ENCODE peak calls at places on chromosomes 12 and 14, in nine cellular contexts. P, O, H, C, V, Z, J, Y and F are unnamed samples.

GRCh38 chr12:94805749-94806148 is 155.4 kb upstream of the TMCC3 start:
- DNase-seq in P (no peak), O (no peak), H (no peak), C (no peak), V (peak), Z (peak), J (peak), Y (no peak), F (no peak)

GRCh38 chr12:54304187-54304810 is 3.5 kb upstream of the NFE2 start:
- DNase-seq in P (peak), O (no peak), H (peak), C (no peak), V (no peak), Z (peak), J (peak), Y (no peak), F (peak)

GRCh38 chr12:52260351-52261210 is 13.9 kb upstream of the KRT86 start:
- DNase-seq in P (no peak), O (no peak), H (no peak), C (no peak), V (no peak), Z (no peak), J (no peak), Y (no peak), F (no peak)

GRCh38 chr12:2586159-2587035 is 208.4 kb upstream of the FKBP4 start:
- DNase-seq in P (no peak), O (no peak), H (no peak), C (no peak), V (no peak), Z (no peak), J (no peak), Y (no peak), F (no peak)

GRCh38 chr12:19819231-19819630 is 379.9 kb downstream of the AEBP2 start:
- DNase-seq in P (no peak), O (no peak), H (peak), C (no peak), V (no peak), Z (no peak), J (no peak), Y (no peak), F (no peak)

GRCh38 chr12:93318720-93319522 is 58.8 kb upstream of the NUDT4 start:
- DNase-seq in P (no peak), O (no peak), H (no peak), C (peak), V (no peak), Z (no peak), J (no peak), Y (peak), F (no peak)

GRCh38 chr14:69346710-69347109 is 51.4 kb downstream of the ERH start:
- DNase-seq in P (peak), O (no peak), H (peak), C (no peak), V (no peak), Z (no peak), J (peak), Y (peak), F (peak)

GRCh38 chr12:91249059-91250055 is 66.7 kb upstream of the DCN start:
- DNase-seq in P (no peak), O (no peak), H (no peak), C (no peak), V (no peak), Z (no peak), J (peak), Y (no peak), F (no peak)

GRCh38 chr14:32059702-32060101 is 17.4 kb upstream of the ARHGAP5 start:
- DNase-seq in P (no peak), O (no peak), H (no peak), C (no peak), V (no peak), Z (no peak), J (no peak), Y (no peak), F (no peak)

GRCh38 chr14:45698462-45699134 is 445.6 kb upstream of the MIS18BP1 start:
- DNase-seq in P (no peak), O (no peak), H (no peak), C (no peak), V (no peak), Z (no peak), J (no peak), Y (peak), F (peak)

GRCh38 chr14:55789442-55789841 is 209.4 kb downstream of the KTN1 start:
- DNase-seq in P (no peak), O (no peak), H (no peak), C (no peak), V (no peak), Z (no peak), J (no peak), Y (no peak), F (no peak)

GRCh38 chr14:95291859-95292542 is 27.7 kb downstream of the CLMN start:
- DNase-seq in P (peak), O (peak), H (peak), C (peak), V (no peak), Z (peak), J (no peak), Y (peak), F (peak)

GRCh38 chr14:70808023-70808401 is 1.3 kb downstream of the MAP3K9 start:
- DNase-seq in P (peak), O (no peak), H (no peak), C (peak), V (no peak), Z (no peak), J (no peak), Y (peak), F (peak)

GRCh38 chr14:50320279-50320678 is 8.2 kb downstream of the DMAC2L start:
- DNase-seq in P (peak), O (no peak), H (no peak), C (no peak), V (no peak), Z (peak), J (peak), Y (no peak), F (no peak)

GRCh38 chr12:25496098-25496587 is 56.9 kb downstream of the LMNTD1 start:
- DNase-seq in P (no peak), O (no peak), H (no peak), C (no peak), V (no peak), Z (no peak), J (peak), Y (no peak), F (no peak)

GRCh38 chr14:54856152-54856551 is 46.5 kb downstream of the GCH1 start:
- DNase-seq in P (no peak), O (no peak), H (no peak), C (no peak), V (no peak), Z (no peak), J (no peak), Y (no peak), F (no peak)

GRCh38 chr12:71945121-71945520 is 6.5 kb downstream of the TPH2 start:
- DNase-seq in P (no peak), O (no peak), H (no peak), C (no peak), V (no peak), Z (no peak), J (no peak), Y (no peak), F (no peak)

GRCh38 chr14:80136358-80136757 is 74.9 kb downstream of the DIO2 start:
- DNase-seq in P (no peak), O (no peak), H (no peak), C (peak), V (no peak), Z (no peak), J (no peak), Y (peak), F (no peak)

GRCh38 chr14:65168840-65169239 is 66.5 kb upstream of the MAX start:
- DNase-seq in P (no peak), O (no peak), H (no peak), C (no peak), V (no peak), Z (peak), J (no peak), Y (no peak), F (no peak)

GRCh38 chr12:132597333-132598283 is 12.8 kb downstream of the LRCOL1 start:
- DNase-seq in P (peak), O (no peak), H (no peak), C (peak), V (no peak), Z (peak), J (no peak), Y (peak), F (no peak)

GRCh38 chr14:95935228-95935822 is 58.7 kb downstream of the TUNAR start:
- DNase-seq in P (no peak), O (no peak), H (no peak), C (no peak), V (no peak), Z (peak), J (peak), Y (no peak), F (peak)

GRCh38 chr12:56126732-56127239 is 1.3 kb upstream of the ESYT1 start:
- DNase-seq in P (no peak), O (no peak), H (no peak), C (no peak), V (no peak), Z (no peak), J (no peak), Y (no peak), F (no peak)

GRCh38 chr14:22598896-22599244 is 770 bp downstream of the ABHD4 start:
- DNase-seq in P (peak), O (no peak), H (peak), C (peak), V (no peak), Z (peak), J (peak), Y (no peak), F (peak)

GRCh38 chr12:109054520-109054919 is 2.1 kb downstream of the USP30 start:
- DNase-seq in P (no peak), O (no peak), H (no peak), C (no peak), V (no peak), Z (no peak), J (no peak), Y (no peak), F (no peak)

GRCh38 chr12:49825971-49826421 is 2.2 kb downstream of the NCKAP5L start:
- DNase-seq in P (no peak), O (no peak), H (no peak), C (no peak), V (no peak), Z (no peak), J (no peak), Y (no peak), F (peak)

GRCh38 chr12:15336772-15337553 is 14.7 kb downstream of the PTPRO start:
- DNase-seq in P (no peak), O (no peak), H (no peak), C (no peak), V (peak), Z (no peak), J (peak), Y (no peak), F (no peak)